ENCODE peak calls at places on chromosomes 2 and 18, in nine cellular contexts. J is MM.1S, L is cardiac fibroblast, U is right lobe of liver, G is tibial artery, C is mammary epithelial cell, X is hepatocyte, F is GM06990, B is HepG2. N is an unnamed sample.

GRCh38 chr2:241863021-241863954 is 4.6 kb upstream of the PDCD1 start:
- DNase-seq in J (no peak), L (peak), U (no peak), G (no peak), C (no peak), X (no peak), F (peak), B (no peak), N (no peak)

GRCh38 chr18:37487400-37487831 is 78.2 kb downstream of the CELF4 start:
- DNase-seq in J (no peak), L (no peak), U (no peak), G (no peak), C (no peak), X (no peak), F (no peak), B (no peak), N (no peak)

GRCh38 chr18:50460062-50460461 is 85.2 kb downstream of the SKA1 start:
- DNase-seq in J (no peak), L (no peak), U (no peak), G (no peak), C (no peak), X (no peak), F (no peak), B (no peak), N (no peak)

GRCh38 chr2:170843656-170844055 is 27.0 kb downstream of the GAD1 start:
- DNase-seq in J (peak), L (peak), U (no peak), G (no peak), C (peak), X (no peak), F (no peak), B (no peak), N (peak)

GRCh38 chr2:201882353-201883095 is 76.2 kb downstream of the CDK15 start:
- DNase-seq in J (no peak), L (peak), U (no peak), G (no peak), C (peak), X (no peak), F (no peak), B (no peak), N (no peak)

GRCh38 chr2:128506534-128506933 is 187.9 kb upstream of the HS6ST1 start:
- DNase-seq in J (no peak), L (no peak), U (no peak), G (no peak), C (no peak), X (no peak), F (no peak), B (no peak), N (no peak)

GRCh38 chr2:21356857-21357255 is 233.1 kb downstream of the TDRD15 start:
- DNase-seq in J (no peak), L (no peak), U (no peak), G (no peak), C (no peak), X (no peak), F (no peak), B (no peak), N (no peak)

GRCh38 chr2:160271166-160272086 is 71.4 kb upstream of the ITGB6 start:
- DNase-seq in J (no peak), L (no peak), U (no peak), G (no peak), C (no peak), X (peak), F (no peak), B (no peak), N (no peak)

GRCh38 chr2:240593703-240594451 is 7.3 kb downstream of the CAPN10 start:
- DNase-seq in J (no peak), L (no peak), U (peak), G (no peak), C (no peak), X (no peak), F (no peak), B (no peak), N (no peak)

GRCh38 chr2:15691586-15692310 is 100.1 kb downstream of the DDX1 start:
- DNase-seq in J (no peak), L (no peak), U (no peak), G (no peak), C (no peak), X (no peak), F (no peak), B (no peak), N (no peak)
- TF ChIP-seq CTCF in J (no peak), L (no peak), U (no peak), G (no peak), C (no peak), X (no peak), F (no peak), B (no peak), N (no peak)

GRCh38 chr2:172467382-172467781 is 40.0 kb downstream of the ITGA6 start:
- DNase-seq in J (no peak), L (peak), U (no peak), G (no peak), C (no peak), X (no peak), F (no peak), B (no peak), N (no peak)

GRCh38 chr2:172462393-172463381 is 35.3 kb downstream of the ITGA6 start:
- DNase-seq in J (peak), L (no peak), U (no peak), G (no peak), C (peak), X (no peak), F (peak), B (no peak), N (no peak)

GRCh38 chr2:172464340-172465129 is 37.1 kb downstream of the ITGA6 start:
- DNase-seq in J (no peak), L (no peak), U (no peak), G (no peak), C (peak), X (peak), F (no peak), B (peak), N (no peak)

GRCh38 chr2:172461591-172462392 is 34.4 kb downstream of the ITGA6 start:
- DNase-seq in J (peak), L (peak), U (peak), G (no peak), C (no peak), X (peak), F (peak), B (peak), N (no peak)

GRCh38 chr2:172465417-172466334 is 38.3 kb downstream of the ITGA6 start:
- DNase-seq in J (peak), L (peak), U (peak), G (peak), C (peak), X (peak), F (no peak), B (peak), N (no peak)
- H3K4me3 ChIP-seq in J (no peak), L (peak), U (peak), G (peak), C (no peak), X (no peak), F (no peak), B (no peak), N (no peak)

DNA sequence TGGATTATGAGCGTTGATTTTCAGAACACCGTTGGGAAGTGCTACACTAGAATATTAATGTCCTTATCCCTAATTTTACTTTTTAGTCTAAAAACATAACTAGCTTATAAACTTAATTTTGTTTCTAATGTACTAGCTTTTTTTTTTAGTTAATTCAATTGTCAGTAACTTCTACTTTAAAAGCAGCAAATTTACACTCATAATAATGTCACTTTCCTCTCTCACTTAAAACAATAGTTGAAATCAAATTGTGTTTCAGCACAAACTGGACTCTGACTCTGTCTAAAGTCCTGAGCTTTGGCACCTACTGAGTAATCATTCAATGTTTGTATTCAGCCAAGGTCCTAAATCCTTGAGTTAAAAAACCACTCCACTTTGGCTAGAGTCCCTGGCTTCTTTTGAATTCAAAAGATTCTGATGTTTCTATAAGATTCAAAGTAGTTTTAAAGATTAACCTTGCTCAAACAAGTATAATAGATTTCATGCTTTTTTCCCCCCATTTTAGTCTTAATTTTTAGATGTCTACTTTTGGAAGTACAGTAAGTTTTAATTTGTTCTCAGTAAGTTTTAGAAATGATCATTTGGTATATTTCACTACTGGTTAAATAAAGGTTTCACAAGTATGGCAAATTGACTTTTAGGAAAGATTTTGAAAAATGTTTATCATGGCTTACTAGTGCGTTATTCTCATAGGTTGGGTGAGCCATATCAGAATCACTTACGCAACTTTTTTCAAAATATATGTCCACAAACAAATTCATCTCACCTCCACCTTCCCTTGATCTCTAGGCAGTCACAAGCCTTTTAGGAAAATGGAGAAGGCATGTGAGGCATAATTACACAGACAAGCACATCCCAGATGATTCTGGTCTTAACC is 23.4 kb downstream of the CCNYL1 start:
- DNase-seq in J (no peak), L (no peak), U (peak), G (no peak), C (no peak), X (peak), F (no peak), B (peak), N (no peak)
- TF ChIP-seq CTCF in J (no peak), L (no peak), U (no peak), G (no peak), C (no peak), X (no peak), F (no peak), B (no peak), N (no peak)

GRCh38 chr18:23689031-23689615 is at the start of gene LAMA3:
- DNase-seq in J (peak), L (peak), U (peak), G (peak), C (peak), X (peak), F (peak), B (no peak), N (no peak)
- H3K4me3 ChIP-seq in J (peak), L (peak), U (peak), G (peak), C (peak), X (peak), F (peak), B (peak), N (peak)

DNA sequence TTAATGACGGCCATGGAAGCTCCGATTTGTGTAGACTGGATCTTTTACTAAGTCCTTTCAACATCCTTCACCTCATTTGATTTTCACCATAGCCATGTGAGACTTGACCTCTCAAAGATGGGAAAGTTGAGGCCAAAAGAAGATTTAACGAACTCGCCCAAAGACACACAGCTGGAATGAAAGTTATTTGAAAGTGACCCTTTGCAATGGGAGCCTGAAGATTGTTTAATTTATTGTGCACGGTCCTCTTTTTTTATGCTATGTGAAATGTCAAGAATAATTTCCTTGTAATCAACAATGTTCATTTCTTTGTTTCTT is 58.0 kb upstream of the COPS8 start:
- DNase-seq in J (no peak), L (no peak), U (no peak), G (no peak), C (no peak), X (no peak), F (no peak), B (no peak), N (no peak)
- TF ChIP-seq CTCF in J (no peak), L (no peak), U (no peak), G (no peak), C (no peak), X (no peak), F (no peak), B (no peak), N (no peak)

GRCh38 chr2:233353101-233353768 is 1.1 kb upstream of the DGKD start:
- DNase-seq in J (no peak), L (no peak), U (peak), G (no peak), C (no peak), X (peak), F (no peak), B (no peak), N (no peak)
- H3K4me3 ChIP-seq in J (peak), L (no peak), U (peak), G (peak), C (no peak), X (no peak), F (peak), B (peak), N (peak)

GRCh38 chr2:175030380-175031271 is 25.4 kb upstream of the CHN1 start:
- DNase-seq in J (peak), L (peak), U (peak), G (no peak), C (peak), X (peak), F (no peak), B (peak), N (no peak)
- TF ChIP-seq CTCF in J (peak), L (peak), U (peak), G (peak), C (peak), X (peak), F (peak), B (peak), N (peak)

GRCh38 chr2:73984922-73985317 is 210 bp downstream of the TET3 start:
- DNase-seq in J (peak), L (no peak), U (peak), G (no peak), C (no peak), X (peak), F (no peak), B (peak), N (no peak)
- H3K4me3 ChIP-seq in J (no peak), L (no peak), U (peak), G (peak), C (no peak), X (peak), F (peak), B (peak), N (peak)

DNA sequence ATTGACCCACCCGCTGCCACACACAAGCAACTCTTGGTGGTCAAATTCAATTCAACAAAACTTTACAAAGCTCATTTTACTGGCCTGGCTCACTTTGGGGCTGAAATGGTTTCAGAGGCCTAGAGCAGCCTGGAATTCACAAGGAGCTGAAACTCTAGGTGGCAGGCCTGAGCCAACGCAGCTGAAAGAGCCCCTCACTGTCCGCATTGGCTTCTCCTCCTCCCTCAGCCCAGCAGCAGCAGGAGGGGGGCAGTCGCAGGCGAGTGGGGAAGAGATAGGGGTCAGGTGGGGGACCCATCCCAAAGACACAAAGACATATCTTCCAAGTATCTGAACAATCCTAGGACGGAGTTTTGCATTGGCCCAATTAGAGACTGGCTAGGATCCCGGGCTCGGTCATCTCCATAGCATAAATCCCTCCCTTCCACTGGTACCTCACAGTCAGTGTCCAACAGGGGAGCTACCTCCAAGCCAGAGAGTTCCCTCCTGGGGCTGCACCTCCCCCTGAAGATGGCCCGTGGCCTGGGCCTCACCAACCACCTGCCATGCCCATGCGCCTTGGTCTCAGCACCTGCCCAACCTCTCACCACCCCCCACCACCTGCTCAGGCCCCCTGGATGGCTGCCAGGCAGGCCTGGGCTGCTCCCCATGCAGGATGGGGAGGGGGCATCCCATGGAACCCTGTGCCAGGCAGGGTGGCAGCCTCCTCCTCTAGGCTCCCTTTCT is 113.4 kb downstream of the ZBTB7C start:
- DNase-seq in J (no peak), L (peak), U (no peak), G (no peak), C (no peak), X (peak), F (no peak), B (peak), N (no peak)
- TF ChIP-seq CTCF in J (no peak), L (peak), U (peak), G (no peak), C (no peak), X (peak), F (peak), B (peak), N (peak)

DNA sequence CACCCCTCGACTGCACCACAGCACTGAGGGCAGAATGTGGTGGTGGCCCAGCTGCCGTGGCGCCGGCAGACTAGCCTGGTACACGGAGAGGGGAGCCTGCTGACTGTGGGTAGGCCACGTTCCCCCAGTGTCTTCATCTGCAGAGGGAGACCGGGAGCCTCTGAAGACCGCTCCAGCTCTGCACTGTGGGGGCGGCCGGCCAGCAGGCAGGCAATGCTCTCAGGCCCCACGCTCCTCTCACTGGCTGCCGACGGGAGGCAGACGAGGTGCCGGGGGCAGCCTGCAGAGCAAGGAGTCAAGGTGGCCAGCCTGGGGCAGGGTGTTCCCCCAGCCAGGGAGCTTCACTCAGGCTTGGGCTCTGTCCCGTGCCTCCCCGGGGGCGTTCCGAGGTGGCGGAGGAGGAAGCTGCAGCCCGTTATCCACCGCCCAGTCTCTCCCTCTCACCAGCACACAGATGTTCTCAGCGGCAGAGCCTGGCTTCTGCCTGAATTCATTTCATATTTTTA is 88.0 kb downstream of the HDAC4 start:
- DNase-seq in J (no peak), L (no peak), U (peak), G (peak), C (no peak), X (no peak), F (no peak), B (no peak), N (no peak)
- H3K4me3 ChIP-seq in J (no peak), L (no peak), U (no peak), G (no peak), C (no peak), X (no peak), F (no peak), B (no peak), N (no peak)